ENCODE peak calls at places on chromosome 15, in seven cellular contexts. P, W, L, R, A, E and U are unnamed samples.

GRCh38 chr15:101057841-101058407 is 138.8 kb downstream of the LRRK1 start:
- DNase-seq in E (no peak), W (no peak), R (no peak), A (no peak), L (no peak), P (no peak), U (no peak)

GRCh38 chr15:99732268-99732641 is 982 bp downstream of the LYSMD4 start:
- DNase-seq in P (peak; percentile 27), W (peak; percentile 47), A (no peak), E (peak; percentile 38), L (peak; percentile 20), R (peak; percentile 35), U (peak; percentile 31)

GRCh38 chr15:90789496-90789895 is 72.3 kb downstream of the BLM start:
- DNase-seq in P (peak; percentile 64), W (no peak), R (no peak), E (no peak), A (no peak), L (no peak), U (no peak)

GRCh38 chr15:62782100-62782791 is 260.3 kb upstream of the TPM1 start:
- DNase-seq in L (peak; percentile 85), P (peak; percentile 81), W (peak; percentile 64), A (peak; percentile 64), R (peak; percentile 81), E (peak; percentile 71), U (peak; percentile 93)

GRCh38 chr15:95259513-95259912 is 1028.2 kb downstream of the MCTP2 start:
- DNase-seq in L (peak; percentile 83), E (peak; percentile 67), R (peak; percentile 81), A (peak; percentile 52), P (peak; percentile 72), W (peak; percentile 58), U (peak; percentile 77)

GRCh38 chr15:97196066-97197027 is 764.2 kb upstream of the ARRDC4 start:
- DNase-seq in E (no peak), P (no peak), L (no peak), A (no peak), W (no peak), R (no peak), U (no peak)

GRCh38 chr15:78075490-78076230 is 1.9 kb downstream of the TBC1D2B start:
- DNase-seq in E (peak; percentile 88), P (peak; percentile 91), R (peak; percentile 93), L (peak; percentile 95), A (peak; percentile 36), W (peak; percentile 72), U (peak; percentile 95)

GRCh38 chr15:66117841-66118240 is 135.7 kb downstream of the MEGF11 start:
- DNase-seq in A (no peak), L (no peak), P (no peak), E (no peak), R (no peak), W (no peak), U (no peak)

GRCh38 chr15:100713163-100713867 is 110.9 kb downstream of the ASB7 start:
- DNase-seq in A (no peak), L (peak; percentile 79), W (peak; percentile 100), P (peak; percentile 91), E (no peak), R (peak; percentile 72), U (peak; percentile 74)

GRCh38 chr15:37682304-37682703 is 252.1 kb upstream of the TMCO5A start:
- DNase-seq in E (peak; percentile 7), W (peak; percentile 11), R (peak; percentile 36), P (peak; percentile 22), A (no peak), L (peak; percentile 27), U (peak; percentile 3)

GRCh38 chr15:27418729-27419128 is 447.7 kb downstream of the GABRG3 start:
- DNase-seq in E (no peak), L (no peak), A (no peak), W (no peak), P (peak; percentile 35), R (no peak), U (peak; percentile 2)

GRCh38 chr15:66369773-66370651 is 13.5 kb upstream of the TIPIN start:
- DNase-seq in E (no peak), A (no peak), P (peak; percentile 9), R (no peak), L (peak; percentile 20), W (no peak), U (peak; percentile 5)

GRCh38 chr15:35750051-35750450 is 204.1 kb upstream of the DPH6 start:
- DNase-seq in E (no peak), A (no peak), L (no peak), R (no peak), W (no peak), P (no peak), U (no peak)

GRCh38 chr15:92930061-92930460 is 29.9 kb downstream of the CHD2 start:
- DNase-seq in W (no peak), L (peak; percentile 65), P (peak; percentile 86), R (no peak), A (no peak), E (no peak), U (peak; percentile 63)

GRCh38 chr15:60720493-60721231 is 241.7 kb upstream of the ICE2 start:
- DNase-seq in W (no peak), E (no peak), P (no peak), L (no peak), R (no peak), A (no peak), U (no peak)

GRCh38 chr15:67930720-67931119 is 90.9 kb upstream of the RNU6-1 start:
- DNase-seq in E (no peak), P (no peak), A (no peak), L (no peak), W (no peak), R (no peak), U (no peak)

GRCh38 chr15:34442891-34443290 is 5.3 kb upstream of the GOLGA8A start:
- DNase-seq in A (no peak), P (no peak), L (no peak), W (no peak), E (no peak), R (no peak), U (no peak)

GRCh38 chr15:48493084-48493762 is 152.3 kb downstream of the FBN1 start:
- DNase-seq in R (peak; percentile 98), W (peak; percentile 73), E (peak; percentile 91), L (peak; percentile 95), P (peak; percentile 97), A (no peak), U (peak; percentile 98)

GRCh38 chr15:92082217-92082843 is 228.8 kb downstream of the SLCO3A1 start:
- DNase-seq in W (peak; percentile 57), R (peak; percentile 78), A (no peak), L (peak; percentile 73), P (peak; percentile 56), E (peak; percentile 23), U (peak; percentile 66)

GRCh38 chr15:45690581-45691260 is 55.9 kb downstream of the SQOR start:
- DNase-seq in R (peak; percentile 57), E (no peak), A (no peak), L (no peak), P (no peak), W (no peak), U (peak; percentile 61)

GRCh38 chr15:99441871-99442267 is 123.9 kb upstream of the MEF2A start:
- DNase-seq in P (no peak), R (no peak), W (no peak), L (no peak), A (no peak), E (no peak), U (no peak)

GRCh38 chr15:40344631-40345120 is 3.9 kb upstream of the CCDC9B start:
- DNase-seq in W (peak; percentile 45), A (no peak), E (peak; percentile 60), R (peak; percentile 63), L (peak; percentile 69), P (peak; percentile 72), U (peak; percentile 70)
- H3K4me3 ChIP-seq in W (no peak overlapping the region), A (no peak overlapping the region), E (no peak overlapping the region), R (no peak overlapping the region), L (no peak overlapping the region), P (no peak overlapping the region), U (no peak overlapping the region)

DNA sequence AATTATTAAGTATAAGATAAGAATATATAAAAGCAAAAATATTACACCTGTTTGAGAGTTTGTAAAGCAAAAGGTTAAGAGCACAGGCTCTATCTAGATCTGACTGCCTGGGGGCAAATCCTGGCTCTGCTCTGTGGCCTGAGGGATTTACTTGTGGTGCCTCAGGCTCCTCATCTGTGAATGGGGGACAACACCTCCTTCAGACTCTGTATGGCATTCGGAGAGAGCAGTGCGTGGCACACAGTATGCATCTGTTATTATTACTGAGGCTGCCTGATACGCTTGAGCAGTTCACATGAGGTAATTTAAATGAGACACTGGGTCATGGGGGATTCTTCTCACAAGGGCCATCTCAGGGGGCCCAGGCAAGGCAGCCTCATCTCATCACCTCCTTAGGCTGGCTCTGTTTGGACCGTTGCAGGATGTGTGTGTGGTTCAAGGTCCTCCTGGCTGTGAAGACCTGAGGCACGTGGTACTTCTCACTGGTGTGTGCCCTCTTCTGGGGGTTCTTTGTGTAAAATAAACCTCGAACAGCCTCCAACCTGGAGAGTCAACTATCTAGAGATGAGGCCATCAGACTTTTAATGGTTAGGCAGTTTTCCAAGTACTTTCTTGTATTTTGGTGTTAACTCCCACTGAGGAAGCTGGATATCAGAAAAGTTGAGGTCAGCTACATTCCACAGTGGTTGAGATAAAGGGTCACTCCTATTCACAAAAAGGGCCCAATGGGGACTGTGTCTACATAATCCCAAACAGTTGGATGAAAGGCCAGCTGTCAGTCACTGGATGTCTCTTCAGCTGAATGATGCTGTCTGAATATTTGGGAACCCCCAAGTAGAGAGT is 9.0 kb downstream of the GNB5 start:
- DNase-seq in E (no peak), L (no peak), A (no peak), P (no peak), W (no peak), R (no peak), U (no peak)
- TF ChIP-seq CTCF in E (no peak), L (no peak), A (no peak), P (peak; percentile 2), W (no peak), R (no peak), U (no peak)

DNA sequence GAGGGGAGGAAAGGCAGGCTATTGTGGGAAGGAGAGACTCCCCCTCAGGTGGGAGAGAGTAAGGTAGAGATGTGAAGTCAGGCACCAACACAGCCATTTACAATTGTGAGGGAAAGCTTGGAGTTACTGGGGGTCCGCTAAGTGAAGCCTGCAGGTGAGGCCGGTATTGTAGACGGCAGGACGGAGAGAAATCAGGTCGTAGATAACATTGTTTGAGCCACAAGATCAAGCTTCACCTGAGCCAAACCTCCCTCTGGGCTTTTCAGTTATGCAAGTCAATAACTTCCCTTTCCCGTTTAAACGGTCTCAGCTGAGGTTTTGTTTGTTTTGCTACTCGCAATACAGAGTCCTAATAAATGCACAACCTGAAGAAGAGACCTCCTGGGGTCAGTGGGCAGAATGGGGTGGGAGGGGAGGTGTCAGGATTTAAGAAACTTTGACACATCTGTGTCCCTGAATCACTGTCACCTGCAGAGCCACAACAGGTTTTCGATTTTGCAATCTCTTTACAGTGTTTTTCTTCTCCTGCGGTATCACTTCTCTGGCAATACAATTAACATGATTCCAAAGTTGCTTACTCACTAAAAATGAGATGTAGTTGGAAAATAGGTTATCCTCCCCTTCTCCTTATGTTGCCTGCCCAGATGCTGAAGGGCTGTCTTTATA is 72.0 kb upstream of the GLCE start:
- DNase-seq in P (no peak), L (no peak), R (no peak), W (peak; percentile 30), E (no peak), A (no peak), U (no peak)
- H3K4me3 ChIP-seq in P (no peak overlapping the region), L (no peak overlapping the region), R (no peak overlapping the region), W (no peak overlapping the region), E (no peak overlapping the region), A (no peak overlapping the region), U (no peak overlapping the region)

GRCh38 chr15:74889882-74890768 is at the start of gene MPI:
- DNase-seq in P (peak; percentile 78), R (peak; percentile 67), E (peak; percentile 77), A (peak; percentile 69), L (peak; percentile 68), W (peak; percentile 72), U (peak; percentile 70)
- TF ChIP-seq CTCF in P (no peak), R (no peak), E (no peak), A (peak; percentile 11), L (no peak), W (no peak), U (peak; percentile 15)